ENCODE peak calls at places on chromosomes 1 and 21, in ten cellular contexts. B is breast epithelium, Y is A549, U is esophagus squamous epithelium, G is prostate gland, X is lower leg skin, J is adrenal gland, O is stomach, C is K562, F is tibial nerve. V is an unnamed sample.

GRCh38 chr1:228457396-228458176 is 29.6 kb upstream of the RNF187 start:
- DNase-seq in B (peak), Y (peak), U (peak), G (peak), X (peak), J (peak), O (peak), C (peak), F (peak), V (peak)

GRCh38 chr1:9128520-9129371 is at the start of gene GPR157:
- DNase-seq in B (peak), Y (peak), U (peak), G (peak), X (peak), J (peak), O (peak), C (peak), F (peak), V (peak)

GRCh38 chr21:38261851-38262250 is 5.1 kb downstream of the KCNJ15 start:
- DNase-seq in B (no peak), Y (peak), U (no peak), G (no peak), X (no peak), J (no peak), O (no peak), C (no peak), F (no peak), V (no peak)

GRCh38 chr1:33388989-33389771 is 41.7 kb downstream of the PHC2 start:
- DNase-seq in B (no peak), Y (no peak), U (no peak), G (no peak), X (no peak), J (no peak), O (no peak), C (no peak), F (no peak), V (peak)

GRCh38 chr21:36889401-36889800 is 77.1 kb downstream of the HLCS start:
- DNase-seq in B (no peak), Y (no peak), U (no peak), G (no peak), X (no peak), J (no peak), O (no peak), C (no peak), F (no peak), V (no peak)

GRCh38 chr1:184664042-184664659 is 90.5 kb downstream of the EDEM3 start:
- DNase-seq in B (peak), Y (peak), U (no peak), G (peak), X (peak), J (peak), O (peak), C (peak), F (peak), V (peak)

GRCh38 chr1:186144505-186144904 is 230.5 kb downstream of the TPR start:
- DNase-seq in B (no peak), Y (no peak), U (no peak), G (no peak), X (no peak), J (no peak), O (no peak), C (no peak), F (no peak), V (no peak)

GRCh38 chr1:61081637-61082335 is 575 bp upstream of the NFIA start:
- DNase-seq in B (no peak), Y (peak), U (no peak), G (no peak), X (peak), J (peak), O (peak), C (peak), F (no peak), V (peak)

GRCh38 chr1:24705260-24706073 is 39.8 kb upstream of the CLIC4 start:
- DNase-seq in B (peak), Y (peak), U (no peak), G (peak), X (peak), J (peak), O (peak), C (peak), F (peak), V (peak)

GRCh38 chr1:170010443-170010842 is 64.1 kb downstream of the KIFAP3 start:
- DNase-seq in B (no peak), Y (peak), U (no peak), G (no peak), X (peak), J (peak), O (no peak), C (peak), F (no peak), V (peak)

GRCh38 chr1:225903623-225904022 is 14.7 kb upstream of the LEFTY1 start:
- DNase-seq in B (no peak), Y (no peak), U (no peak), G (no peak), X (no peak), J (no peak), O (no peak), C (no peak), F (no peak), V (no peak)

GRCh38 chr1:42806593-42806992 is 10.3 kb upstream of the ERMAP start:
- DNase-seq in B (no peak), Y (no peak), U (no peak), G (no peak), X (no peak), J (no peak), O (no peak), C (no peak), F (no peak), V (no peak)

GRCh38 chr1:43197343-43198127 is 25.4 kb downstream of the CFAP57 start:
- DNase-seq in B (no peak), Y (no peak), U (no peak), G (no peak), X (no peak), J (no peak), O (no peak), C (peak), F (no peak), V (no peak)

GRCh38 chr1:84478876-84479868 is at the start of gene RPF1:
- DNase-seq in B (peak), Y (peak), U (peak), G (peak), X (peak), J (peak), O (peak), C (peak), F (peak), V (peak)

GRCh38 chr1:44926311-44926781 is 60.0 kb downstream of the EIF2B3 start:
- DNase-seq in B (no peak), Y (no peak), U (no peak), G (no peak), X (no peak), J (no peak), O (no peak), C (no peak), F (no peak), V (no peak)

GRCh38 chr1:151728151-151728711 is 6.9 kb downstream of the RIIAD1 start:
- DNase-seq in B (no peak), Y (no peak), U (no peak), G (no peak), X (no peak), J (no peak), O (no peak), C (no peak), F (no peak), V (peak)

GRCh38 chr1:200526709-200527612 is 93.6 kb downstream of the KIF14 start:
- DNase-seq in B (no peak), Y (no peak), U (no peak), G (no peak), X (no peak), J (no peak), O (no peak), C (no peak), F (no peak), V (no peak)

GRCh38 chr1:220690140-220691038 is at the start of gene C1orf115:
- DNase-seq in B (peak), Y (peak), U (no peak), G (peak), X (peak), J (peak), O (peak), C (peak), F (peak), V (peak)

GRCh38 chr1:39984951-39985350 is 30.0 kb downstream of the MFSD2A start:
- DNase-seq in B (no peak), Y (no peak), U (no peak), G (no peak), X (no peak), J (no peak), O (no peak), C (no peak), F (no peak), V (no peak)

GRCh38 chr1:208516780-208517179 is 272.6 kb upstream of the PLXNA2 start:
- DNase-seq in B (no peak), Y (no peak), U (no peak), G (no peak), X (no peak), J (no peak), O (no peak), C (no peak), F (no peak), V (no peak)

GRCh38 chr1:235714205-235714897 is 64.8 kb upstream of the GNG4 start:
- DNase-seq in B (no peak), Y (no peak), U (no peak), G (no peak), X (no peak), J (no peak), O (no peak), C (no peak), F (no peak), V (no peak)

GRCh38 chr1:98459471-98459870 is 202.1 kb upstream of the SNX7 start:
- DNase-seq in B (no peak), Y (no peak), U (no peak), G (no peak), X (no peak), J (no peak), O (no peak), C (no peak), F (no peak), V (no peak)

GRCh38 chr1:8962812-8963669 is 17.4 kb downstream of the CA6 start:
- DNase-seq in B (no peak), Y (peak), U (no peak), G (no peak), X (no peak), J (peak), O (peak), C (peak), F (no peak), V (no peak)

GRCh38 chr1:202405928-202406327 is 57.4 kb downstream of the PPP1R12B start:
- DNase-seq in B (no peak), Y (no peak), U (no peak), G (peak), X (peak), J (peak), O (no peak), C (no peak), F (no peak), V (no peak)

GRCh38 chr1:164914208-164914607 is 355.2 kb downstream of the PBX1 start:
- DNase-seq in B (no peak), Y (peak), U (no peak), G (peak), X (no peak), J (peak), O (no peak), C (no peak), F (no peak), V (peak)

GRCh38 chr1:89724369-89725015 is 91.6 kb downstream of the LRRC8C start:
- DNase-seq in B (no peak), Y (no peak), U (no peak), G (no peak), X (no peak), J (no peak), O (no peak), C (peak), F (no peak), V (no peak)

GRCh38 chr1:77709727-77710126 is 27.3 kb upstream of the ZZZ3 start:
- DNase-seq in B (no peak), Y (no peak), U (no peak), G (no peak), X (no peak), J (no peak), O (no peak), C (no peak), F (no peak), V (no peak)

GRCh38 chr1:247210062-247210385 is 38.2 kb upstream of the ZNF124 start:
- DNase-seq in B (no peak), Y (no peak), U (no peak), G (no peak), X (no peak), J (no peak), O (no peak), C (no peak), F (no peak), V (no peak)

GRCh38 chr1:207910678-207911354 is at the start of gene CD34:
- DNase-seq in B (no peak), Y (no peak), U (no peak), G (no peak), X (peak), J (peak), O (no peak), C (no peak), F (no peak), V (peak)

GRCh38 chr1:170533331-170533730 is 1.4 kb downstream of the GORAB start:
- DNase-seq in B (no peak), Y (no peak), U (no peak), G (no peak), X (no peak), J (no peak), O (no peak), C (peak), F (no peak), V (no peak)

GRCh38 chr1:198655464-198656121 is 16.8 kb downstream of the PTPRC start:
- DNase-seq in B (no peak), Y (no peak), U (no peak), G (no peak), X (no peak), J (no peak), O (no peak), C (no peak), F (no peak), V (no peak)

GRCh38 chr1:153795325-153795837 is 20.2 kb downstream of the SLC27A3 start:
- DNase-seq in B (no peak), Y (no peak), U (no peak), G (no peak), X (no peak), J (no peak), O (peak), C (no peak), F (no peak), V (no peak)

GRCh38 chr1:24932725-24933294 is 2.7 kb upstream of the RUNX3 start:
- DNase-seq in B (no peak), Y (no peak), U (no peak), G (no peak), X (no peak), J (no peak), O (no peak), C (no peak), F (no peak), V (no peak)

DNA sequence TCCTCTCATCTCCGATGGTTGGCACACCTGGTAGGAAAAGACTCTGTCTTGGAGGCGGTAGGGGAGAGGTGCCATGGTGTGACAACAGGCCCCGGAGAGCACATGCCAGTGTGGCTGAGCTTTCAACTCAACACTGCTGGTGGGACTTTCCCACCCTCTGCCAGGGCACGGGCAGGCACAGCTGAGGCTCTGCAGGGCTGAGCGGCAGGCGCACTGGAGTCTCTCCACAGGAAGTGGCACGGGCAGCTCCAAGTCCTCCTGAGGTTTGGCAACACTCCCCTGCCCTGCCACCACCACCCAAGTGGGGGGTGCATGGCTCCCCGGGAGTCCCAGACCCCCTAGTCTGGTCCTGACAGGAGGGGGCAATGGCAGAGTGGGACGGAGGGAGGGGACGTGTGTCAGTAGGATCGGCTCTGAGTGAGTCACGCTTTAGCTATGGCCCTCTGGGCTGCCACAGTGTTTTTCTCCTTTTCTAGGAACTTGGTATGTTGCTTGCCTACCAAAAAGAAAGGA is 27.3 kb upstream of the EVA1B start:
- DNase-seq in B (peak), Y (peak), U (no peak), G (no peak), X (peak), J (no peak), O (no peak), C (no peak), F (no peak), V (no peak)
- H3K4me3 ChIP-seq in B (peak), Y (peak), U (peak), G (no peak), X (no peak), J (no peak), O (no peak), C (no peak), F (no peak), V (no peak)

GRCh38 chr1:23370744-23371710 is 1.4 kb upstream of the ZNF436 start:
- DNase-seq in B (no peak), Y (no peak), U (no peak), G (peak), X (no peak), J (peak), O (no peak), C (peak), F (no peak), V (no peak)

GRCh38 chr1:23370270-23370743 is 671 bp upstream of the ZNF436 start:
- DNase-seq in B (no peak), Y (no peak), U (no peak), G (no peak), X (no peak), J (no peak), O (no peak), C (no peak), F (no peak), V (no peak)

GRCh38 chr1:23367791-23368561 is 1.7 kb downstream of the ZNF436 start:
- DNase-seq in B (peak), Y (peak), U (peak), G (peak), X (peak), J (peak), O (peak), C (peak), F (peak), V (peak)

GRCh38 chr1:23368562-23369334 is 888 bp downstream of the ZNF436 start:
- DNase-seq in B (peak), Y (peak), U (peak), G (peak), X (peak), J (peak), O (peak), C (peak), F (peak), V (peak)

DNA sequence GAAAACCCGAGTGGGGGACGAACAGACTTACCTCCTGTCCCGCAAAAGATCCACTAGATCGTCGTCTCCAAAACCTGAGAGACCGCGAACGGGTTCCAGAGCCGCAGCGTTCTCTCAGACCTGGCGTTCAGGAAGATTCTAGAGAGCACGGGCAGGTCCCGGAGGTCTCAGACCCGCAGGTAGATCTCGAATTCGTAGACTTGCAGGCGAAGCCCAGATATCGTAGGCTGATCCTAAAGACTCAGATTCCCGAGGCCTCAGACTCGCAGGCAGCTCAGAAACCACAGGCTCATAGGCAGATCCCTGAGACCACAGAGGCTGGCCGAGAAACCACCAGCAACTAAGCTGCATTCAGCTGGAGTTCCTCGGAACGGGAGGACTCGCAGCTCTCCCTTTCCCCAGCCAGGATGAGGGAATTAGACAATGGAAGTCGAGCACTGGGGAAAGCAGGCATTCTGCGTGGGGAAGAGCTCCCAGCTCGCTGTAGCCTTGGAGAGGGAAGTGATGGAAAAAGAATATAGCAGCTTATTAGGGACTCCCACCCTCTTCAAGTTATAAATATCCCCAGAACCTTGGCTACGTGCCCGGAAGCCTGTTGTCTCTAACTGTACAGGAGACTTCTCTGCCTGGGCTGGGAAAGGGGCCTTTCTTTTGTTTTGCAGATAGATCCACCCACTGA is at the start of gene ZNF436:
- DNase-seq in B (peak), Y (peak), U (no peak), G (peak), X (peak), J (peak), O (peak), C (peak), F (peak), V (peak)
- TF ChIP-seq POLR2A in B (no peak), Y (no peak), U (peak), G (peak), X (no peak), J (peak), O (no peak), C (no peak), F (no peak), V (no peak)

DNA sequence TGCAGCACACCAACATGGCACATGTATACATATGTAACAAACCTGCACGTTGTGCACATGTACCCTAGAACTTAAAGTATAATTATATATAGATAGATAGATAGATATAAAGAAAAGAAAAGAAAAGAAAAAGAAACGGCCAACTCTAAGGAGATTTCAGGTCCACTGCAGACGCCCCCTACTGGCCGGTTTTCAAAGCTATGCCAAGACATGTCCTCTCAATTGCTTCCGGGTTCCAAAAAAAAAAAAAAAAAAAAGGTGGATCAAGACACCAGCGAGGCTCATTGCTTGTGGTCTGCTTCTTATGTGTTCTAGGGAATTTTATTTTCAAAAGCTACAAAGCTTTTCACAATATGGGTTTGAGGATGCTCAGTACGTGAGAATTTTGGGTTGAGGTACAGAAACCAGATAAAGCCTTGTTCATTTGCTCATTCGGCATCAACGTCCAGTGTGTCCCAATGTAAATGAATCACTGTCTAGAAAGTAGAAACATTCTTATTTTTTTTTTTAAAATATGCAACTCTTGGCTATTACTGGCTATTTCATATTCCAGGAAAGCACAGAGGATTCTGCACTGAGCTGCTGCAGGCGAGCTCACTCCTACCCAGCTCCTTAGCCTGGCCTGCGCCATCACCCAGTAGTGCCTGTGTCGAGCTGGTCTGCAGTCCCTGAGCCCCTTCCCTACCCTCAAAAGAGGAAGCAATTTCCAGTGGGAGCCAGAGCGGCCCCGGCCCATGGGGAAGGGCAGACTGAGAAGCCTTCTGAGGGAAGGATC is 643.0 kb downstream of the KIF26B start:
- DNase-seq in B (no peak), Y (peak), U (no peak), G (no peak), X (no peak), J (peak), O (no peak), C (peak), F (no peak), V (no peak)
- TF ChIP-seq CTCF in B (no peak), Y (peak), U (no peak), G (no peak), X (no peak), J (peak), O (no peak), C (peak), F (no peak), V (no peak)

GRCh38 chr1:66336641-66336991 is 197.3 kb upstream of the SGIP1 start:
- DNase-seq in B (no peak), Y (no peak), U (no peak), G (no peak), X (no peak), J (no peak), O (no peak), C (no peak), F (no peak), V (no peak)
- H3K4me3 ChIP-seq in B (peak), Y (peak), U (peak), G (no peak), X (no peak), J (no peak), O (peak), C (no peak), F (no peak), V (no peak)

GRCh38 chr1:115337633-115338456 is at the start of gene NGF:
- DNase-seq in B (no peak), Y (peak), U (no peak), G (no peak), X (no peak), J (no peak), O (no peak), C (no peak), F (peak), V (peak)
- TF ChIP-seq POLR2A in B (no peak), Y (no peak), U (peak), G (no peak), X (no peak), J (no peak), O (no peak), C (no peak), F (no peak), V (peak)

GRCh38 chr21:44071359-44072104 is 35.7 kb upstream of the PWP2 start:
- DNase-seq in B (no peak), Y (no peak), U (no peak), G (no peak), X (no peak), J (no peak), O (no peak), C (no peak), F (no peak), V (no peak)
- TF ChIP-seq CTCF in B (no peak), Y (no peak), U (no peak), G (no peak), X (no peak), J (no peak), O (no peak), C (peak), F (no peak), V (no peak)

V was measured in uterus.